ENCODE peak calls at places on chromosome 22, in ten cellular contexts. X is transverse colon, Z is stomach, T is suprapubic skin, U is spleen, I is sigmoid colon, R is H1, V is HCT116, O is HepG2, J is GM12892. S is an unnamed sample.

GRCh38 chr22:49027122-49027670 is 800.5 kb downstream of the BRD1 start:
- DNase-seq in X (no peak), Z (no peak), T (no peak), U (no peak), I (no peak), R (no peak), V (no peak), O (no peak), J (no peak), S (no peak)

GRCh38 chr22:45329536-45329936 is 19.8 kb downstream of the FAM118A start:
- DNase-seq in X (no peak), Z (no peak), T (no peak), U (no peak), I (peak), R (no peak), V (no peak), O (no peak), J (no peak), S (no peak)

GRCh38 chr22:39610246-39610645 is 39.7 kb downstream of the CACNA1I start:
- DNase-seq in X (no peak), Z (no peak), T (no peak), U (no peak), I (no peak), R (no peak), V (no peak), O (no peak), J (no peak), S (no peak)

GRCh38 chr22:29030016-29030617 is 31.5 kb downstream of the C22orf31 start:
- DNase-seq in X (no peak), Z (peak), T (no peak), U (no peak), I (no peak), R (no peak), V (peak), O (peak), J (no peak), S (no peak)

GRCh38 chr22:48496987-48497650 is 1330.6 kb downstream of the BRD1 start:
- DNase-seq in X (no peak), Z (no peak), T (no peak), U (peak), I (no peak), R (no peak), V (no peak), O (no peak), J (no peak), S (no peak)

GRCh38 chr22:23220485-23221350 is 40.4 kb downstream of the BCR start:
- DNase-seq in X (peak), Z (no peak), T (no peak), U (peak), I (no peak), R (no peak), V (no peak), O (no peak), J (no peak), S (peak)

GRCh38 chr22:44685384-44686056 is 16.5 kb upstream of the PRR5 start:
- DNase-seq in X (peak), Z (peak), T (no peak), U (peak), I (no peak), R (no peak), V (peak), O (no peak), J (peak), S (no peak)

GRCh38 chr22:42908082-42908746 is 51.1 kb upstream of the ARFGAP3 start:
- DNase-seq in X (no peak), Z (no peak), T (no peak), U (no peak), I (no peak), R (no peak), V (no peak), O (no peak), J (no peak), S (no peak)

GRCh38 chr22:29987143-29987542 is 93.1 kb upstream of the HORMAD2 start:
- DNase-seq in X (no peak), Z (no peak), T (no peak), U (no peak), I (no peak), R (no peak), V (no peak), O (no peak), J (no peak), S (no peak)

GRCh38 chr22:46538816-46539163 is 1.4 kb upstream of the CELSR1 start:
- DNase-seq in X (no peak), Z (no peak), T (no peak), U (no peak), I (no peak), R (no peak), V (no peak), O (no peak), J (no peak), S (no peak)

GRCh38 chr22:27408068-27408467 is 393.5 kb downstream of the MN1 start:
- DNase-seq in X (no peak), Z (no peak), T (no peak), U (no peak), I (no peak), R (no peak), V (no peak), O (no peak), J (no peak), S (no peak)

GRCh38 chr22:50628543-50629134 is 687 bp upstream of the ARSA start:
- DNase-seq in X (no peak), Z (peak), T (peak), U (peak), I (peak), R (no peak), V (no peak), O (no peak), J (no peak), S (no peak)

GRCh38 chr22:43066134-43066533 is 23.1 kb downstream of the TTLL1 start:
- DNase-seq in X (no peak), Z (no peak), T (no peak), U (no peak), I (no peak), R (no peak), V (no peak), O (no peak), J (no peak), S (no peak)

GRCh38 chr22:19376247-19376646 is 55.3 kb downstream of the HIRA start:
- DNase-seq in X (no peak), Z (no peak), T (no peak), U (no peak), I (no peak), R (no peak), V (no peak), O (no peak), J (no peak), S (no peak)
- TF ChIP-seq POLR2A in X (no peak), Z (no peak), T (no peak), U (no peak), I (no peak), R (no peak), V (no peak), O (no peak), J (no peak), S (no peak)

GRCh38 chr22:37021041-37021440 is 1.5 kb downstream of the MPST start:
- DNase-seq in X (peak), Z (no peak), T (no peak), U (no peak), I (no peak), R (no peak), V (no peak), O (no peak), J (no peak), S (no peak)

GRCh38 chr22:37018086-37018814 is 997 bp downstream of the TST start:
- DNase-seq in X (no peak), Z (no peak), T (no peak), U (peak), I (no peak), R (no peak), V (no peak), O (no peak), J (no peak), S (no peak)

GRCh38 chr22:37018815-37019308 is 385 bp downstream of the TST start:
- DNase-seq in X (peak), Z (peak), T (no peak), U (peak), I (peak), R (no peak), V (no peak), O (peak), J (no peak), S (no peak)

GRCh38 chr22:37020192-37020479 is 594 bp downstream of the MPST start:
- DNase-seq in X (peak), Z (peak), T (no peak), U (no peak), I (no peak), R (no peak), V (peak), O (no peak), J (no peak), S (no peak)

DNA sequence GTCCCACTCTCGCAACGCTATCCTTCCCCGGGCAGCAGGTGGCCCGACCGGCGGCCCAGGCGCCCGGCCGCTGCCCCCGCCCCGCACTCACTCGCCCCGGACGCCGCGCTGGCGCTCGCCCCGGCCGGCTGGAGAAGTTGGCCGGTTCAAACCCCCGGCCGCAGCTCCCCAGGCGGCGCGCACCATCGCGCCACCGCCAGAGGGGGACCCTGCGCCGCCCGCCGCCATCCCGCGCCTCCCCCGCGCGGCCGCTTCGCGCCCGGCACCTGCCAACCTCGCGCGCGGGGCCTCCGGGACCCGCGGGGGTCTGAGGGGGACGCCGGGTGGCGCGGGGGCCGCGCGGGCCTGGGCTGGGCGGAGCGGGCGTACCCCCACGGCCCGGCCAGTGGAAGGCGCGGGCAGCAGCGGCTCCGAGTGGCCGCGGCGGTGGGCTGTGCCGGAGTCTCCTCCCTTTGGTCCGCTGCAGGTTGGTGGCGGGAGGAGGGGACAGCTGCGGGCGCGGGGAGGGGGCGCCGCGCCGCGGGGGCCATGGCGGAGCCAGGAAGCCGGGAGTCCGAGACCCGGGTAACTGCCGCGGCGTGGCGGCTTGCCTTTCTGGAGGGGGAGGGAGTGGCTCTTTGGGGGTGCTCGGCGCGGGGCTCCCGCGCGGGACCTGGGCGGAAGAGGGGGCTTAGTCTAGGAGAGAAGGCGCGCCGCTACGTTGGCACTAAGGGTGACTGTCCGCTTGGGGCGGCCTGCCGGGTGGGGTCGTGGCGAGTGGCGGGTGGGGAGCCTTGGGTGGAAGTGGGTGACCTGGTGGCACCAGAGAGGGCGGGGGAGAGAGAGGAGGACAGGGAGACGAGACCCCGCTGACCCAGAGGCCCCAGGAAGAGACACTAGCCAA is at the start of the genes MPST and TST:
- DNase-seq in X (peak), Z (peak), T (no peak), U (peak), I (peak), R (no peak), V (no peak), O (peak), J (peak), S (peak)
- TF ChIP-seq POLR2AphosphoS5 in X (peak), Z (peak), T (no peak), U (peak), I (peak), R (peak), V (peak), O (peak), J (no peak), S (no peak)

GRCh38 chr22:37774728-37775127 is 33.0 kb upstream of the GCAT start:
- DNase-seq in X (no peak), Z (no peak), T (no peak), U (no peak), I (no peak), R (no peak), V (no peak), O (no peak), J (no peak), S (no peak)

GRCh38 chr22:37776639-37777005 is 31.1 kb upstream of the GCAT start:
- DNase-seq in X (no peak), Z (no peak), T (no peak), U (no peak), I (no peak), R (no peak), V (no peak), O (no peak), J (no peak), S (no peak)

GRCh38 chr22:37777122-37777687 is 30.5 kb upstream of the GCAT start:
- DNase-seq in X (peak), Z (peak), T (peak), U (no peak), I (peak), R (no peak), V (peak), O (peak), J (peak), S (peak)

GRCh38 chr22:37778370-37779009 is 29.2 kb upstream of the GCAT start:
- DNase-seq in X (no peak), Z (no peak), T (no peak), U (no peak), I (no peak), R (no peak), V (no peak), O (no peak), J (no peak), S (no peak)

GRCh38 chr22:37775785-37776638 is 31.7 kb upstream of the GCAT start:
- DNase-seq in X (no peak), Z (no peak), T (no peak), U (no peak), I (no peak), R (no peak), V (no peak), O (no peak), J (no peak), S (no peak)
- TF ChIP-seq POLR2A in X (no peak), Z (no peak), T (no peak), U (no peak), I (no peak), R (no peak), V (no peak), O (no peak), J (no peak), S (no peak)

GRCh38 chr22:21699643-21700042 is 33.8 kb downstream of the PPIL2 start:
- DNase-seq in X (no peak), Z (no peak), T (no peak), U (no peak), I (no peak), R (no peak), V (no peak), O (no peak), J (no peak), S (no peak)

GRCh38 chr22:21697866-21698265 is 32.1 kb downstream of the PPIL2 start:
- DNase-seq in X (no peak), Z (no peak), T (no peak), U (no peak), I (no peak), R (no peak), V (no peak), O (no peak), J (no peak), S (no peak)

GRCh38 chr22:21697021-21697771 is 31.4 kb downstream of the PPIL2 start:
- DNase-seq in X (no peak), Z (no peak), T (no peak), U (no peak), I (no peak), R (no peak), V (no peak), O (no peak), J (no peak), S (no peak)

GRCh38 chr22:21700822-21701221 is 34.8 kb downstream of the YPEL1 start:
- DNase-seq in X (no peak), Z (no peak), T (no peak), U (no peak), I (no peak), R (no peak), V (no peak), O (no peak), J (no peak), S (no peak)

GRCh38 chr22:21698430-21699329 is 32.9 kb downstream of the PPIL2 start:
- DNase-seq in X (no peak), Z (no peak), T (no peak), U (no peak), I (no peak), R (no peak), V (no peak), O (no peak), J (no peak), S (no peak)
- TF ChIP-seq POLR2AphosphoS5 in X (no peak), Z (no peak), T (no peak), U (peak), I (no peak), R (no peak), V (no peak), O (no peak), J (no peak), S (no peak)

GRCh38 chr22:16818538-16818937 is 6.7 kb downstream of the XKR3 start:
- DNase-seq in X (no peak), Z (no peak), T (no peak), U (no peak), I (no peak), R (no peak), V (no peak), O (no peak), J (no peak), S (no peak)
- TF ChIP-seq POLR2A in X (no peak), Z (no peak), T (no peak), U (no peak), I (no peak), R (no peak), V (no peak), O (no peak), J (no peak), S (no peak)

S was measured in GM12891.